ENCODE peak calls at places on chromosomes 4 and X, in six cellular contexts. R is NT2/D1; N is ovary; E is upper lobe of right lung; O is aorta; I is CD8-positive, alpha-beta T cell. P is an unnamed sample. For H3K4me1, the result is how much of the 10 kb centered on the place peaks cover.

GRCh38 chrX:12770440-12770839 is 20.8 kb upstream of the PRPS2 start:
- DNase-seq in R (no peak), N (no peak), E (no peak), O (no peak), I (no peak), P (no peak)

GRCh38 chr4:16289872-16290554 is 63.7 kb upstream of the TAPT1 start:
- DNase-seq in R (peak), N (no peak), E (no peak), O (no peak), I (no peak), P (no peak)

GRCh38 chr4:95548738-95549245 is at the start of gene UNC5C:
- DNase-seq in R (no peak), N (peak), E (peak), O (peak), I (no peak), P (peak)

GRCh38 chrX:30620980-30621716 is 32.1 kb upstream of the GK start:
- DNase-seq in R (no peak), N (no peak), E (no peak), O (no peak), I (no peak), P (no peak)

GRCh38 chrX:129318375-129318774 is 204.9 kb downstream of the SMARCA1 start:
- DNase-seq in R (no peak), N (no peak), E (no peak), O (no peak), I (no peak), P (no peak)

GRCh38 chr4:87469390-87469789 is 47.0 kb downstream of the NUDT9 start:
- DNase-seq in R (no peak), N (no peak), E (no peak), O (no peak), I (no peak), P (no peak)

GRCh38 chr4:174423257-174423944 is 98.9 kb downstream of the HPGD start:
- DNase-seq in R (no peak), N (no peak), E (no peak), O (peak), I (no peak), P (no peak)

GRCh38 chrX:1006156-1006730 is 206.2 kb downstream of the CRLF2 start:
- DNase-seq in R (no peak), N (no peak), E (peak), O (no peak), I (no peak), P (no peak)

GRCh38 chr4:147787204-147787603 is 55.3 kb downstream of the ARHGAP10 start:
- DNase-seq in R (no peak), N (peak), E (no peak), O (no peak), I (no peak), P (no peak)

GRCh38 chrX:39859991-39860861 is 237.5 kb downstream of the BCOR start:
- DNase-seq in R (peak), N (peak), E (no peak), O (no peak), I (peak), P (no peak)

GRCh38 chr4:23276076-23276475 is 583.3 kb downstream of the GBA3 start:
- DNase-seq in R (no peak), N (no peak), E (no peak), O (no peak), I (no peak), P (no peak)

GRCh38 chr4:19309365-19309764 is 942.3 kb upstream of the SLIT2 start:
- DNase-seq in R (no peak), N (no peak), E (no peak), O (no peak), I (no peak), P (no peak)

GRCh38 chr4:137981277-137981676 is 260.9 kb downstream of the SLC7A11 start:
- DNase-seq in R (no peak), N (no peak), E (no peak), O (no peak), I (no peak), P (no peak)

GRCh38 chr4:189178125-189178746 is 762.4 kb upstream of the FRG1 start:
- DNase-seq in R (peak), N (no peak), E (no peak), O (no peak), I (no peak), P (no peak)

GRCh38 chr4:65007841-65008439 is 598.7 kb upstream of the TECRL start:
- DNase-seq in R (peak), N (no peak), E (no peak), O (no peak), I (no peak), P (no peak)

GRCh38 chr4:13143704-13144103 is 340.4 kb downstream of the RAB28 start:
- DNase-seq in R (no peak), N (no peak), E (no peak), O (no peak), I (no peak), P (no peak)

GRCh38 chr4:44713125-44713524 is 13.2 kb downstream of the GNPDA2 start:
- DNase-seq in R (no peak), N (no peak), E (no peak), O (no peak), I (no peak), P (no peak)

GRCh38 chr4:53962516-53963225 is 101.7 kb downstream of the CHIC2 start:
- DNase-seq in R (no peak), N (no peak), E (no peak), O (no peak), I (no peak), P (no peak)

GRCh38 chr4:21991050-21991449 is 42.5 kb upstream of the KCNIP4 start:
- DNase-seq in R (no peak), N (no peak), E (no peak), O (no peak), I (no peak), P (no peak)

GRCh38 chrX:129600981-129601424 is 53.8 kb downstream of the APLN start:
- DNase-seq in R (no peak), N (peak), E (no peak), O (no peak), I (peak), P (no peak)

GRCh38 chrX:97215166-97215565 is 331.5 kb downstream of the RPA4 start:
- DNase-seq in R (no peak), N (no peak), E (no peak), O (no peak), I (no peak), P (no peak)

GRCh38 chrX:1925053-1925481 is 310.2 kb downstream of the ASMT start:
- DNase-seq in R (peak), N (no peak), E (no peak), O (no peak), I (no peak), P (no peak)

GRCh38 chr4:3022112-3022511 is 52.2 kb downstream of the HTT-AS start:
- DNase-seq in R (no peak), N (no peak), E (no peak), O (no peak), I (no peak), P (no peak)

GRCh38 chr4:82469776-82470345 is 39.5 kb downstream of the ENOPH1 start:
- DNase-seq in R (no peak), N (peak), E (no peak), O (no peak), I (no peak), P (no peak)

GRCh38 chrX:154056739-154057367 is 37.2 kb upstream of the IRAK1 start:
- DNase-seq in R (no peak), N (no peak), E (no peak), O (no peak), I (no peak), P (peak)

GRCh38 chr4:145820407-145820806 is 118.2 kb downstream of the ZNF827 start:
- DNase-seq in R (no peak), N (no peak), E (no peak), O (no peak), I (no peak), P (no peak)
- H3K4me1 ChIP-seq in R (under half), N (under half), E (under half), O (under half), I (under half), P (under half)

DNA sequence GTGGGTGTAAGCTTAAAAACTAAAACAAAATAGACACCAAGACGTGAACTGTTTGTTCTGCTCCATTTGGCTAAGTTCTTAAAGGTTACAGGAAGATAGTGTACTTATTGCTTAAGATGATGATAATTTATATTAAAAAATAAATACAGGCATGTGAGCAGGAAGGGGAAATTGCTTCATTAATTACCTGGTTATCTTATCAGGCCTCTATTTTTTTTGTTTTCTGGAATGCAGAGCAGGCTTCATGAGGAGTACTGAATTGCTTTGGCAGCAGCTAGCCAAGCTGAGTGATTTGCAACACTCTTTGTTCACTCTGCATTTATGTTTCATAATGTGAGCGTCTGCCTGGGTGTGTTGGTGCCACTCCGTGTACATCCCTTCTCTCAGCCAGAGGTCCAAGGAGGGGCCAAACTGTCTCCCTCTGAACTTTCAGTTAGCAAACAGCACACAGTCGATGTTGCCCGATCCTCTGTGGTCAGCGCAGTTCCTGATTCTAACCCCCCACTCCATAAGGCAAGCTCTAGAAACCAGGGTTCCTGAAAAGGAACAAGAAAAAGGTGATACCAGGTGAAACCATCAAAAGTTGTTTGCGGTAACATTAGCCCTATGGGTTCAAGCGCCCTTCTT is 348.2 kb downstream of the SPRY1 start:
- DNase-seq in R (no peak), N (peak), E (no peak), O (peak), I (no peak), P (no peak)
- H3K4me1 ChIP-seq in R (under half), N (under half), E (under half), O (under half), I (under half), P (under half)

GRCh38 chr4:1208266-1208961 is 36.0 kb upstream of the SPON2 start:
- DNase-seq in R (no peak), N (peak), E (peak), O (peak), I (no peak), P (peak)

GRCh38 chr4:1207157-1207470 is 34.7 kb upstream of the SPON2 start:
- DNase-seq in R (no peak), N (no peak), E (peak), O (peak), I (no peak), P (peak)

GRCh38 chr4:1206299-1207156 is 34.1 kb upstream of the SPON2 start:
- DNase-seq in R (no peak), N (no peak), E (no peak), O (peak), I (no peak), P (peak)

GRCh38 chr4:1208970-1209704 is 36.8 kb upstream of the SPON2 start:
- DNase-seq in R (no peak), N (no peak), E (peak), O (peak), I (no peak), P (peak)

DNA sequence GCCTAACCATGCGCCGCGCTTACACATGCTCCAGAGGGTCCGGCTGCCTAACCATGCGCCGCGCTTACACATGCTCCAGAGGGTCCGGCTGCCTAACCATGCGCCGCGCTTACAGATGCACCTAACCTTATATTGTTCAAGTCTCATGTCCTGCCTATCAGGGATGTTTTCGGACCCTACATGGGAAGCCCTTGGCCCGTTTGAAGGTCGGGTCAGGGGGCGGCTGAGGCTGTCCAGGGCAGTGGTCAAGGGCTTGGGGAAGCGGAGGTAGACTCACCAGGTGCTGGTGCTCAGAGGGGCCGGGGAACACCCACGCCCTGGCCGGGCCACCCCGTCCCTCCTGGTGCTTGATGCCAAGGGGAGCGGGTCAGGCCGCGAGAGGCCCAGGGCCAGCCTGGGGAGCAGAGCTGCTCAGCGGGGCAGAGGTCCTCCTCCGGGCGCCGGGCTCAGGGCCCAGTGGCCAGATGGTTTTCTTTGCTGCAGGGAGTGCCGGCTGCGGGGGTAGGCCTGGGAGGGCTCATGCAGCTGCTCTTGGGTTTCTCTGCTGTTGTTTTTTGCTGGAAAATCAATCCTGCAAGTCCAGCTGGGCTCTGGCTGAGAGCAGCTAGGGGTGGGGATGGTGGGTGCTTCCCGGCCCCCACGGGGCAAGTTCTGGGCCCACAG is 35.4 kb upstream of the SPON2 start:
- DNase-seq in R (no peak), N (peak), E (peak), O (peak), I (no peak), P (peak)
- H3K4me1 ChIP-seq in R (under half), N (under half), E (under half), O (under half), I (under half), P (under half)

GRCh38 chr4:122842984-122843531 is 16.4 kb downstream of the FGF2 start:
- DNase-seq in R (no peak), N (no peak), E (no peak), O (peak), I (no peak), P (no peak)
- H3K4me1 ChIP-seq in R (under half), N (under half), E (under half), O (under half), I (under half), P (under half)